ENCODE peak calls at places on chromosomes 6 and 20, in nine cellular contexts. B is amniotic stem cell; V is NCI-H345; P is D341Med; O is nephron progenitor cell; A is activated T-helper 1 cell treated with anti-CD3 and anti-CD28 coated beads, Interleukin-2, amount 50 U/mL, for 16 hours; X is MV-4-11; F is lower lobe of right lung; D is COR-L47. C is an unnamed sample.

GRCh38 chr6:20483902-20484497 is 50.3 kb upstream of the CDKAL1 start:
- DNase-seq in B (no peak), V (no peak), P (no peak), O (no peak), A (no peak), X (peak), F (no peak), D (peak), C (no peak)

GRCh38 chr6:16331328-16332174 is 93.2 kb downstream of the GMPR start:
- DNase-seq in B (peak), V (peak), P (peak), O (peak), A (peak), X (peak), F (peak), D (peak), C (no peak)

GRCh38 chr20:38674178-38675133 is 49.8 kb upstream of the SLC32A1 start:
- DNase-seq in B (peak), V (peak), P (peak), O (peak), A (no peak), X (peak), F (no peak), D (no peak), C (peak)

GRCh38 chr6:29617782-29618557 is 15.0 kb downstream of the GABBR1 start:
- DNase-seq in B (no peak), V (no peak), P (no peak), O (no peak), A (no peak), X (no peak), F (no peak), D (no peak), C (no peak)

GRCh38 chr20:1618479-1618878 is 1.3 kb downstream of the SIRPB1 start:
- DNase-seq in B (no peak), V (no peak), P (no peak), O (no peak), A (no peak), X (no peak), F (peak), D (no peak), C (no peak)

GRCh38 chr20:8255945-8256632 is 124.0 kb downstream of the PLCB1 start:
- DNase-seq in B (no peak), V (peak), P (no peak), O (no peak), A (no peak), X (no peak), F (peak), D (no peak), C (no peak)

GRCh38 chr20:57080796-57081195 is 185.6 kb downstream of the BMP7 start:
- DNase-seq in B (no peak), V (no peak), P (no peak), O (no peak), A (no peak), X (no peak), F (no peak), D (no peak), C (no peak)

GRCh38 chr20:58431134-58431533 is 42.1 kb downstream of the VAPB start:
- DNase-seq in B (no peak), V (no peak), P (no peak), O (no peak), A (no peak), X (no peak), F (no peak), D (no peak), C (no peak)

GRCh38 chr6:74259931-74260330 is 563.9 kb downstream of the CD109 start:
- DNase-seq in B (no peak), V (no peak), P (no peak), O (no peak), A (no peak), X (no peak), F (no peak), D (no peak), C (no peak)

GRCh38 chr20:48080583-48080982 is 295.3 kb upstream of the SULF2 start:
- DNase-seq in B (no peak), V (no peak), P (no peak), O (no peak), A (no peak), X (no peak), F (no peak), D (no peak), C (no peak)

GRCh38 chr6:66065313-66065712 is 358.3 kb upstream of the EYS start:
- DNase-seq in B (no peak), V (no peak), P (no peak), O (no peak), A (no peak), X (peak), F (no peak), D (no peak), C (no peak)

GRCh38 chr20:33896509-33896908 is 85.4 kb downstream of the CHMP4B start:
- DNase-seq in B (no peak), V (no peak), P (no peak), O (no peak), A (no peak), X (no peak), F (no peak), D (peak), C (no peak)

C was measured in C1 segment of cervical spinal cord.